ENCODE peak calls at places on chromosomes 3 and 15, in five cellular contexts. One of them, this sample, is unnamed.

GRCh38 chr15:67991706-67992105 is 62.4 kb upstream of the PIAS1 start:
- DNase-seq in heart left ventricle: no peak
- DNase-seq in 8988T: no peak
- DNase-seq in NCI-H2171: no peak
- DNase-seq in Panc1: no peak
- DNase-seq in this sample: no peak

GRCh38 chr3:43001094-43001553 is 22.0 kb downstream of the GASK1A start:
- DNase-seq in heart left ventricle: peak
- DNase-seq in 8988T: no peak
- DNase-seq in NCI-H2171: no peak
- DNase-seq in Panc1: no peak
- DNase-seq in this sample: no peak

GRCh38 chr3:89098964-89099585 is 8.3 kb upstream of the EPHA3 start:
- DNase-seq in heart left ventricle: no peak
- DNase-seq in 8988T: no peak
- DNase-seq in NCI-H2171: no peak
- DNase-seq in Panc1: no peak
- DNase-seq in this sample: peak

GRCh38 chr3:59180006-59180405 is 130.2 kb upstream of the CFAP20DC start:
- DNase-seq in heart left ventricle: no peak
- DNase-seq in 8988T: no peak
- DNase-seq in NCI-H2171: peak
- DNase-seq in Panc1: no peak
- DNase-seq in this sample: no peak

GRCh38 chr3:31384117-31384516 is 148.6 kb upstream of the STT3B start:
- DNase-seq in heart left ventricle: no peak
- DNase-seq in 8988T: no peak
- DNase-seq in NCI-H2171: no peak
- DNase-seq in Panc1: no peak
- DNase-seq in this sample: no peak

GRCh38 chr3:150237490-150237889 is 170.6 kb upstream of the TSC22D2 start:
- DNase-seq in heart left ventricle: peak
- DNase-seq in 8988T: peak
- DNase-seq in NCI-H2171: no peak
- DNase-seq in Panc1: no peak
- DNase-seq in this sample: peak

GRCh38 chr3:32177702-32178198 is 60.7 kb upstream of the CMTM8 start:
- DNase-seq in heart left ventricle: peak
- DNase-seq in 8988T: no peak
- DNase-seq in NCI-H2171: no peak
- DNase-seq in Panc1: peak
- DNase-seq in this sample: peak

GRCh38 chr3:165195628-165196576 is at the start of gene SLITRK3:
- DNase-seq in heart left ventricle: no peak
- DNase-seq in 8988T: no peak
- DNase-seq in NCI-H2171: no peak
- DNase-seq in Panc1: no peak
- DNase-seq in this sample: no peak

GRCh38 chr3:119388577-119388976 is 74.8 kb downstream of the TMEM39A start:
- DNase-seq in heart left ventricle: no peak
- DNase-seq in 8988T: peak
- DNase-seq in NCI-H2171: no peak
- DNase-seq in Panc1: no peak
- DNase-seq in this sample: no peak

GRCh38 chr3:82824491-82824890 is 1063.0 kb upstream of the GBE1 start:
- DNase-seq in heart left ventricle: no peak
- DNase-seq in 8988T: no peak
- DNase-seq in NCI-H2171: no peak
- DNase-seq in Panc1: no peak
- DNase-seq in this sample: no peak

GRCh38 chr3:46400846-46401245 is 6.0 kb downstream of the CCR5AS start:
- DNase-seq in heart left ventricle: no peak
- DNase-seq in 8988T: no peak
- DNase-seq in NCI-H2171: no peak
- DNase-seq in Panc1: no peak
- DNase-seq in this sample: no peak

GRCh38 chr3:127001486-127002194 is 18.7 kb downstream of the PLXNA1 start:
- DNase-seq in heart left ventricle: no peak
- DNase-seq in 8988T: no peak
- DNase-seq in NCI-H2171: no peak
- DNase-seq in Panc1: no peak
- DNase-seq in this sample: no peak

GRCh38 chr3:17972889-17973558 is 230.6 kb upstream of the TBC1D5 start:
- DNase-seq in heart left ventricle: no peak
- DNase-seq in 8988T: no peak
- DNase-seq in NCI-H2171: no peak
- DNase-seq in Panc1: no peak
- DNase-seq in this sample: no peak

GRCh38 chr15:33028495-33028894 is 166.0 kb downstream of the FMN1 start:
- DNase-seq in heart left ventricle: no peak
- DNase-seq in 8988T: no peak
- DNase-seq in NCI-H2171: peak
- DNase-seq in Panc1: no peak
- DNase-seq in this sample: no peak

GRCh38 chr3:17973559-17973906 is 231.1 kb upstream of the TBC1D5 start:
- DNase-seq in heart left ventricle: no peak
- DNase-seq in 8988T: no peak
- DNase-seq in NCI-H2171: no peak
- DNase-seq in Panc1: no peak
- DNase-seq in this sample: no peak

GRCh38 chr3:193569119-193569518 is 14.4 kb upstream of the ATP13A4 start:
- DNase-seq in heart left ventricle: no peak
- DNase-seq in 8988T: no peak
- DNase-seq in NCI-H2171: no peak
- DNase-seq in Panc1: no peak
- DNase-seq in this sample: no peak

This sample was measured in A172.